ENCODE peak calls at places on chromosomes 2 and 18, in five cellular contexts. One of them, this sample, is unnamed.

GRCh38 chr2:64819774-64820688 is 166.3 kb upstream of the SERTAD2 start:
- DNase-seq in mucosa of gallbladder: no peak
- DNase-seq in activated naive CD4-positive, alpha-beta T cell treated with anti-CD3 and anti-CD28 coated beads, Interleukin-2, amount 10 ng/mL, durations not matched to agents 7 days and 5 days: peak
- DNase-seq in iPS DF 6.9: no peak
- DNase-seq in T1000: no peak
- DNase-seq in this sample: no peak

GRCh38 chr18:77566604-77567003 is 317.0 kb downstream of the GALR1 start:
- DNase-seq in mucosa of gallbladder: no peak
- DNase-seq in activated naive CD4-positive, alpha-beta T cell treated with anti-CD3 and anti-CD28 coated beads, Interleukin-2, amount 10 ng/mL, durations not matched to agents 7 days and 5 days: no peak
- DNase-seq in iPS DF 6.9: no peak
- DNase-seq in T1000: no peak
- DNase-seq in this sample: no peak

GRCh38 chr2:78984386-78984785 is 41.1 kb upstream of the REG3G start:
- DNase-seq in mucosa of gallbladder: no peak
- DNase-seq in activated naive CD4-positive, alpha-beta T cell treated with anti-CD3 and anti-CD28 coated beads, Interleukin-2, amount 10 ng/mL, durations not matched to agents 7 days and 5 days: no peak
- DNase-seq in iPS DF 6.9: no peak
- DNase-seq in T1000: no peak
- DNase-seq in this sample: no peak

GRCh38 chr2:211437396-211437795 is 881.0 kb downstream of the CPS1 start:
- DNase-seq in mucosa of gallbladder: no peak
- DNase-seq in activated naive CD4-positive, alpha-beta T cell treated with anti-CD3 and anti-CD28 coated beads, Interleukin-2, amount 10 ng/mL, durations not matched to agents 7 days and 5 days: no peak
- DNase-seq in iPS DF 6.9: no peak
- DNase-seq in T1000: no peak
- DNase-seq in this sample: no peak

GRCh38 chr2:12879649-12880048 is 162.9 kb downstream of the TRIB2 start:
- DNase-seq in mucosa of gallbladder: no peak
- DNase-seq in activated naive CD4-positive, alpha-beta T cell treated with anti-CD3 and anti-CD28 coated beads, Interleukin-2, amount 10 ng/mL, durations not matched to agents 7 days and 5 days: no peak
- DNase-seq in iPS DF 6.9: no peak
- DNase-seq in T1000: no peak
- DNase-seq in this sample: no peak

GRCh38 chr2:159549234-159549633 is 67.1 kb downstream of the BAZ2B start:
- DNase-seq in mucosa of gallbladder: no peak
- DNase-seq in activated naive CD4-positive, alpha-beta T cell treated with anti-CD3 and anti-CD28 coated beads, Interleukin-2, amount 10 ng/mL, durations not matched to agents 7 days and 5 days: no peak
- DNase-seq in iPS DF 6.9: no peak
- DNase-seq in T1000: no peak
- DNase-seq in this sample: no peak

GRCh38 chr2:111219285-111219684 is 98.6 kb downstream of the BCL2L11 start:
- DNase-seq in mucosa of gallbladder: no peak
- DNase-seq in activated naive CD4-positive, alpha-beta T cell treated with anti-CD3 and anti-CD28 coated beads, Interleukin-2, amount 10 ng/mL, durations not matched to agents 7 days and 5 days: no peak
- DNase-seq in iPS DF 6.9: no peak
- DNase-seq in T1000: no peak
- DNase-seq in this sample: no peak

GRCh38 chr2:218063541-218064295 is 5.3 kb upstream of the RUFY4 start:
- DNase-seq in mucosa of gallbladder: no peak
- DNase-seq in activated naive CD4-positive, alpha-beta T cell treated with anti-CD3 and anti-CD28 coated beads, Interleukin-2, amount 10 ng/mL, durations not matched to agents 7 days and 5 days: no peak
- DNase-seq in iPS DF 6.9: no peak
- DNase-seq in T1000: no peak
- DNase-seq in this sample: no peak

GRCh38 chr2:198102841-198103240 is 298.4 kb downstream of the PLCL1 start:
- DNase-seq in mucosa of gallbladder: no peak
- DNase-seq in activated naive CD4-positive, alpha-beta T cell treated with anti-CD3 and anti-CD28 coated beads, Interleukin-2, amount 10 ng/mL, durations not matched to agents 7 days and 5 days: no peak
- DNase-seq in iPS DF 6.9: no peak
- DNase-seq in T1000: no peak
- DNase-seq in this sample: no peak

GRCh38 chr2:240468300-240469238 is 33.1 kb downstream of the GPC1 start:
- DNase-seq in mucosa of gallbladder: no peak
- DNase-seq in activated naive CD4-positive, alpha-beta T cell treated with anti-CD3 and anti-CD28 coated beads, Interleukin-2, amount 10 ng/mL, durations not matched to agents 7 days and 5 days: no peak
- DNase-seq in iPS DF 6.9: no peak
- DNase-seq in T1000: no peak
- DNase-seq in this sample: no peak

GRCh38 chr2:169141713-169142352 is 72.5 kb downstream of the DHRS9 start:
- DNase-seq in mucosa of gallbladder: peak
- DNase-seq in activated naive CD4-positive, alpha-beta T cell treated with anti-CD3 and anti-CD28 coated beads, Interleukin-2, amount 10 ng/mL, durations not matched to agents 7 days and 5 days: peak
- DNase-seq in iPS DF 6.9: peak
- DNase-seq in T1000: peak
- DNase-seq in this sample: peak

GRCh38 chr2:226837334-226837733 is 1.5 kb downstream of the RHBDD1 start:
- DNase-seq in mucosa of gallbladder: no peak
- DNase-seq in activated naive CD4-positive, alpha-beta T cell treated with anti-CD3 and anti-CD28 coated beads, Interleukin-2, amount 10 ng/mL, durations not matched to agents 7 days and 5 days: no peak
- DNase-seq in iPS DF 6.9: no peak
- DNase-seq in T1000: no peak
- DNase-seq in this sample: peak

GRCh38 chr2:105470979-105471378 is 72.1 kb upstream of the FHL2 start:
- DNase-seq in mucosa of gallbladder: no peak
- DNase-seq in activated naive CD4-positive, alpha-beta T cell treated with anti-CD3 and anti-CD28 coated beads, Interleukin-2, amount 10 ng/mL, durations not matched to agents 7 days and 5 days: no peak
- DNase-seq in iPS DF 6.9: no peak
- DNase-seq in T1000: no peak
- DNase-seq in this sample: no peak

GRCh38 chr2:71130325-71131260 is at the start of gene MPHOSPH10:
- DNase-seq in mucosa of gallbladder: peak
- DNase-seq in activated naive CD4-positive, alpha-beta T cell treated with anti-CD3 and anti-CD28 coated beads, Interleukin-2, amount 10 ng/mL, durations not matched to agents 7 days and 5 days: peak
- DNase-seq in iPS DF 6.9: peak
- DNase-seq in T1000: peak
- DNase-seq in this sample: peak